ENCODE peak calls at places on chromosomes 12 and 14, in seven cellular contexts. One of them, this sample, is unnamed. For H3K9me3, the result is how much of the 10 kb centered on the place peaks cover.

GRCh38 chr12:45216297-45216982 is 545 bp downstream of the ANO6 start:
- DNase-seq in A549: peak
- DNase-seq in psoas muscle: peak
- DNase-seq in osteoblast: no peak
- DNase-seq in upper lobe of right lung: peak
- DNase-seq in thyroid gland: peak
- DNase-seq in body of pancreas: peak
- DNase-seq in this sample: peak

GRCh38 chr14:104749958-104750529 is 2.9 kb upstream of the SIVA1 start:
- DNase-seq in thyroid gland: no peak
- DNase-seq in osteoblast: peak
- DNase-seq in body of pancreas: no peak
- DNase-seq in psoas muscle: no peak
- DNase-seq in A549: no peak
- DNase-seq in upper lobe of right lung: no peak
- DNase-seq in this sample: no peak

GRCh38 chr12:93622485-93622884 is 50.0 kb downstream of the SOCS2 start:
- DNase-seq in osteoblast: no peak
- DNase-seq in thyroid gland: peak
- DNase-seq in body of pancreas: no peak
- DNase-seq in upper lobe of right lung: no peak
- DNase-seq in psoas muscle: no peak
- DNase-seq in A549: no peak
- DNase-seq in this sample: no peak

GRCh38 chr14:39102265-39102968 is 618 bp downstream of the SEC23A start:
- DNase-seq in upper lobe of right lung: no peak
- DNase-seq in osteoblast: peak
- DNase-seq in body of pancreas: peak
- DNase-seq in A549: peak
- DNase-seq in thyroid gland: no peak
- DNase-seq in psoas muscle: no peak
- DNase-seq in this sample: peak

GRCh38 chr14:99133563-99134332 is 138.2 kb downstream of the BCL11B start:
- DNase-seq in upper lobe of right lung: peak
- DNase-seq in thyroid gland: no peak
- DNase-seq in A549: no peak
- DNase-seq in body of pancreas: no peak
- DNase-seq in psoas muscle: no peak
- DNase-seq in osteoblast: peak
- DNase-seq in this sample: no peak

GRCh38 chr12:53461059-53461458 is 9.2 kb downstream of the PCBP2 start:
- DNase-seq in upper lobe of right lung: no peak
- DNase-seq in A549: no peak
- DNase-seq in body of pancreas: no peak
- DNase-seq in thyroid gland: no peak
- DNase-seq in psoas muscle: peak
- DNase-seq in osteoblast: no peak
- DNase-seq in this sample: no peak

GRCh38 chr12:99087278-99087677 is 442.2 kb downstream of the APAF1 start:
- DNase-seq in thyroid gland: no peak
- DNase-seq in A549: no peak
- DNase-seq in osteoblast: no peak
- DNase-seq in body of pancreas: no peak
- DNase-seq in psoas muscle: no peak
- DNase-seq in upper lobe of right lung: no peak
- DNase-seq in this sample: peak

GRCh38 chr14:21525571-21525970 is 575 bp downstream of the SALL2 start:
- DNase-seq in psoas muscle: no peak
- DNase-seq in thyroid gland: peak
- DNase-seq in osteoblast: no peak
- DNase-seq in body of pancreas: peak
- DNase-seq in A549: no peak
- DNase-seq in upper lobe of right lung: no peak
- DNase-seq in this sample: no peak

GRCh38 chr12:28409892-28410291 is 219.6 kb downstream of the CCDC91 start:
- DNase-seq in thyroid gland: no peak
- DNase-seq in osteoblast: no peak
- DNase-seq in body of pancreas: no peak
- DNase-seq in psoas muscle: no peak
- DNase-seq in upper lobe of right lung: no peak
- DNase-seq in A549: no peak
- DNase-seq in this sample: no peak

GRCh38 chr12:104456417-104456949 is at the start of gene CHST11:
- DNase-seq in osteoblast: peak
- DNase-seq in thyroid gland: peak
- DNase-seq in upper lobe of right lung: peak
- DNase-seq in psoas muscle: peak
- DNase-seq in A549: peak
- DNase-seq in body of pancreas: peak
- DNase-seq in this sample: peak

GRCh38 chr14:101103321-101103901 is 199.9 kb upstream of the RTL1 start:
- DNase-seq in psoas muscle: no peak
- DNase-seq in upper lobe of right lung: peak
- DNase-seq in thyroid gland: no peak
- DNase-seq in A549: no peak
- DNase-seq in osteoblast: no peak
- DNase-seq in body of pancreas: no peak
- DNase-seq in this sample: no peak

GRCh38 chr12:8145754-8146415 is 10.9 kb upstream of the ZNF705A start:
- DNase-seq in thyroid gland: no peak
- DNase-seq in osteoblast: peak
- DNase-seq in upper lobe of right lung: peak
- DNase-seq in A549: no peak
- DNase-seq in body of pancreas: peak
- DNase-seq in psoas muscle: peak
- DNase-seq in this sample: no peak

GRCh38 chr12:24113701-24114100 is 164.2 kb upstream of the SOX5 start:
- DNase-seq in A549: no peak
- DNase-seq in osteoblast: no peak
- DNase-seq in upper lobe of right lung: no peak
- DNase-seq in thyroid gland: no peak
- DNase-seq in body of pancreas: no peak
- DNase-seq in psoas muscle: no peak
- DNase-seq in this sample: no peak

GRCh38 chr14:100246809-100247428 is 8.0 kb downstream of the YY1 start:
- DNase-seq in osteoblast: peak
- DNase-seq in thyroid gland: no peak
- DNase-seq in A549: peak
- DNase-seq in body of pancreas: no peak
- DNase-seq in psoas muscle: no peak
- DNase-seq in upper lobe of right lung: no peak
- DNase-seq in this sample: peak

GRCh38 chr14:38003746-38004609 is 203.7 kb upstream of the SSTR1 start:
- DNase-seq in psoas muscle: no peak
- DNase-seq in A549: no peak
- DNase-seq in body of pancreas: no peak
- DNase-seq in upper lobe of right lung: no peak
- DNase-seq in thyroid gland: no peak
- DNase-seq in osteoblast: no peak
- DNase-seq in this sample: no peak

GRCh38 chr12:131040491-131040890 is 86.8 kb downstream of the ADGRD1 start:
- DNase-seq in psoas muscle: no peak
- DNase-seq in upper lobe of right lung: peak
- DNase-seq in thyroid gland: no peak
- DNase-seq in A549: no peak
- DNase-seq in body of pancreas: no peak
- DNase-seq in osteoblast: peak
- DNase-seq in this sample: no peak

GRCh38 chr14:43937001-43937400 is 570.1 kb downstream of the FSCB start:
- DNase-seq in A549: no peak
- DNase-seq in psoas muscle: no peak
- DNase-seq in upper lobe of right lung: no peak
- DNase-seq in body of pancreas: no peak
- DNase-seq in osteoblast: no peak
- DNase-seq in thyroid gland: no peak
- DNase-seq in this sample: no peak

GRCh38 chr12:7269273-7269672 is 34.6 kb upstream of the ACSM4 start:
- DNase-seq in psoas muscle: no peak
- DNase-seq in body of pancreas: no peak
- DNase-seq in osteoblast: no peak
- DNase-seq in A549: no peak
- DNase-seq in upper lobe of right lung: no peak
- DNase-seq in thyroid gland: no peak
- DNase-seq in this sample: no peak

GRCh38 chr14:24296341-24297157 is 3.0 kb downstream of the DHRS1 start:
- DNase-seq in body of pancreas: peak
- DNase-seq in thyroid gland: peak
- DNase-seq in osteoblast: peak
- DNase-seq in upper lobe of right lung: no peak
- DNase-seq in psoas muscle: peak
- DNase-seq in A549: peak
- DNase-seq in this sample: peak

DNA sequence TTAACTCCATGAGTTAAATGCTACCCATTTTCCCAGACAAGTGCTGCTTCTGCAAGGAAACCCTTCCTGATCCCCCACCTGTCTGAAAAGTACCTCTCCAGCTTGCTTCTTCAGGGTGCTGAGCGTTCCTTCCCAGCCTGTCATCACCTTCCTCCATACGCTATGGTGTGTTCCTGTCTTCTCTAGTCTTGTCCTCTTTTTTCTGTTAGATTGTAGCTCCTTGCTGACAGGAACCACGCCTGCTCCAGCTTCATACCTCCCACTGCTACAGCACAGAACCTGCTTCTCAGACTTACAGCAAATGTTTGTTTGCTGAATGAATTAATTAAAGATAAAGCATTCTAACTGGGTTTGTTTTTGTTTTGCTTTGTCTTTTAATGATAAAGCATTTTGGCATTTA is 39.1 kb downstream of the ERH start:
- DNase-seq in upper lobe of right lung: no peak
- DNase-seq in A549: no peak
- DNase-seq in thyroid gland: no peak
- DNase-seq in psoas muscle: no peak
- DNase-seq in osteoblast: peak
- DNase-seq in body of pancreas: no peak
- DNase-seq in this sample: no peak
- H3K9me3 ChIP-seq in upper lobe of right lung: under half
- H3K9me3 ChIP-seq in A549: under half
- H3K9me3 ChIP-seq in thyroid gland: under half
- H3K9me3 ChIP-seq in psoas muscle: under half
- H3K9me3 ChIP-seq in osteoblast: under half
- H3K9me3 ChIP-seq in body of pancreas: under half
- H3K9me3 ChIP-seq in this sample: under half

GRCh38 chr12:112858776-112859175 is 48.0 kb upstream of the OAS1 start:
- DNase-seq in A549: no peak
- DNase-seq in body of pancreas: no peak
- DNase-seq in thyroid gland: no peak
- DNase-seq in psoas muscle: no peak
- DNase-seq in osteoblast: no peak
- DNase-seq in upper lobe of right lung: no peak
- DNase-seq in this sample: no peak

GRCh38 chr12:112861284-112861683 is 45.5 kb upstream of the OAS1 start:
- DNase-seq in A549: no peak
- DNase-seq in thyroid gland: no peak
- DNase-seq in upper lobe of right lung: no peak
- DNase-seq in body of pancreas: no peak
- DNase-seq in osteoblast: no peak
- DNase-seq in psoas muscle: no peak
- DNase-seq in this sample: no peak

GRCh38 chr12:112868459-112869041 is 38.2 kb upstream of the OAS1 start:
- DNase-seq in upper lobe of right lung: no peak
- DNase-seq in A549: no peak
- DNase-seq in body of pancreas: no peak
- DNase-seq in psoas muscle: no peak
- DNase-seq in osteoblast: no peak
- DNase-seq in thyroid gland: no peak
- DNase-seq in this sample: no peak

GRCh38 chr12:112862570-112863137 is 44.1 kb upstream of the OAS1 start:
- DNase-seq in upper lobe of right lung: no peak
- DNase-seq in thyroid gland: no peak
- DNase-seq in A549: no peak
- DNase-seq in psoas muscle: no peak
- DNase-seq in body of pancreas: no peak
- DNase-seq in osteoblast: no peak
- DNase-seq in this sample: no peak
- H3K27ac ChIP-seq in upper lobe of right lung: no peak
- H3K27ac ChIP-seq in thyroid gland: no peak
- H3K27ac ChIP-seq in A549: no peak
- H3K27ac ChIP-seq in psoas muscle: no peak
- H3K27ac ChIP-seq in body of pancreas: no peak
- H3K27ac ChIP-seq in osteoblast: no peak
- H3K27ac ChIP-seq in this sample: no peak

GRCh38 chr12:117009759-117010158 is 89.5 kb downstream of the TESC start:
- DNase-seq in body of pancreas: no peak
- DNase-seq in psoas muscle: no peak
- DNase-seq in osteoblast: no peak
- DNase-seq in thyroid gland: no peak
- DNase-seq in upper lobe of right lung: no peak
- DNase-seq in A549: no peak
- DNase-seq in this sample: no peak

GRCh38 chr12:117014342-117014887 is 84.8 kb downstream of the TESC start:
- DNase-seq in psoas muscle: no peak
- DNase-seq in thyroid gland: no peak
- DNase-seq in upper lobe of right lung: no peak
- DNase-seq in osteoblast: no peak
- DNase-seq in A549: no peak
- DNase-seq in body of pancreas: no peak
- DNase-seq in this sample: no peak

GRCh38 chr12:117010693-117011451 is 88.3 kb downstream of the TESC start:
- DNase-seq in thyroid gland: no peak
- DNase-seq in A549: no peak
- DNase-seq in osteoblast: peak
- DNase-seq in upper lobe of right lung: no peak
- DNase-seq in body of pancreas: no peak
- DNase-seq in psoas muscle: no peak
- DNase-seq in this sample: no peak

GRCh38 chr12:117013726-117014125 is 85.5 kb downstream of the TESC start:
- DNase-seq in psoas muscle: no peak
- DNase-seq in osteoblast: no peak
- DNase-seq in body of pancreas: no peak
- DNase-seq in A549: no peak
- DNase-seq in upper lobe of right lung: no peak
- DNase-seq in thyroid gland: no peak
- DNase-seq in this sample: no peak

GRCh38 chr12:117012189-117012805 is 86.9 kb downstream of the TESC start:
- DNase-seq in thyroid gland: no peak
- DNase-seq in A549: no peak
- DNase-seq in upper lobe of right lung: no peak
- DNase-seq in psoas muscle: no peak
- DNase-seq in osteoblast: peak
- DNase-seq in body of pancreas: no peak
- DNase-seq in this sample: no peak
- H3K4me3 ChIP-seq in thyroid gland: no peak
- H3K4me3 ChIP-seq in A549: no peak
- H3K4me3 ChIP-seq in upper lobe of right lung: no peak
- H3K4me3 ChIP-seq in psoas muscle: no peak
- H3K4me3 ChIP-seq in osteoblast: no peak
- H3K4me3 ChIP-seq in body of pancreas: no peak
- H3K4me3 ChIP-seq in this sample: no peak

GRCh38 chr14:82239205-82239604 is 705.6 kb upstream of the SEL1L start:
- DNase-seq in upper lobe of right lung: no peak
- DNase-seq in psoas muscle: no peak
- DNase-seq in osteoblast: no peak
- DNase-seq in A549: no peak
- DNase-seq in thyroid gland: no peak
- DNase-seq in body of pancreas: no peak
- DNase-seq in this sample: no peak

DNA sequence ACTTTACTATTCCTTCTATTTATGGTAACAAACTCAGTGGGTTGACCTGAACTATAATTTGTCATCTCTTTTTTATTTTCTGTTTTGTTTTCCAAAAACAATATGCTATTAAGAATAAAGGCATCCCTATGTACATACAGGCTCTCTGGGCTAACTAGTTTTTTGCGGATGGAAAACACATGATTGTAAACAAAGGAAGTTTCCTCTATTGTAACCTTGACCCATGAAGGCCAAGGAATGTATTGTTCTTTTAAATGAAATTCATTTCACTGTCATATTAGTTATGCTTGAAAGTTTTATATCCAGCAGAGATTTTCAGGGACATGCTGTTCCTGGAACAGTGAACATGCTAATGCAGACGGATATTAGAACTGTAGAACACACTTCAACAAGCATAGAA is 705.0 kb upstream of the SEL1L start:
- DNase-seq in osteoblast: no peak
- DNase-seq in thyroid gland: no peak
- DNase-seq in body of pancreas: no peak
- DNase-seq in A549: no peak
- DNase-seq in upper lobe of right lung: no peak
- DNase-seq in psoas muscle: no peak
- DNase-seq in this sample: no peak
- H3K9me3 ChIP-seq in osteoblast: under half
- H3K9me3 ChIP-seq in thyroid gland: under half
- H3K9me3 ChIP-seq in body of pancreas: under half
- H3K9me3 ChIP-seq in A549: under half
- H3K9me3 ChIP-seq in upper lobe of right lung: under half
- H3K9me3 ChIP-seq in psoas muscle: under half
- H3K9me3 ChIP-seq in this sample: under half

This sample was measured in small intestine.